ENCODE peak calls at places on chromosomes 12 and 14, in six cellular contexts. One of them, this sample, is unnamed.

GRCh38 chr12:57190037-57190436 is 26.6 kb upstream of the NXPH4 start:
- DNase-seq in Caco-2: no peak
- DNase-seq in lung: peak; percentile 70
- DNase-seq in A673: peak; percentile 77
- DNase-seq in fibroblast of mammary gland: peak; percentile 28
- DNase-seq in cardiac muscle cell: no peak
- DNase-seq in this sample: peak; percentile 65

GRCh38 chr14:98953544-98954346 is 318.3 kb downstream of the BCL11B start:
- DNase-seq in Caco-2: no peak
- DNase-seq in lung: peak; percentile 56
- DNase-seq in A673: no peak
- DNase-seq in fibroblast of mammary gland: peak; percentile 82
- DNase-seq in cardiac muscle cell: no peak
- DNase-seq in this sample: peak; percentile 5

GRCh38 chr14:36818794-36819384 is 157.2 kb downstream of the PAX9 start:
- DNase-seq in Caco-2: no peak
- DNase-seq in lung: no peak
- DNase-seq in A673: peak; percentile 40
- DNase-seq in fibroblast of mammary gland: no peak
- DNase-seq in cardiac muscle cell: peak; percentile 25
- DNase-seq in this sample: peak; percentile 25

GRCh38 chr14:74596747-74597456 is 15.1 kb downstream of the LTBP2 start:
- DNase-seq in Caco-2: no peak
- DNase-seq in lung: no peak
- DNase-seq in A673: no peak
- DNase-seq in fibroblast of mammary gland: peak; percentile 97
- DNase-seq in cardiac muscle cell: no peak
- DNase-seq in this sample: peak; percentile 93

GRCh38 chr14:36524220-36524837 is 4.3 kb upstream of the NKX2-1 start:
- DNase-seq in Caco-2: no peak
- DNase-seq in lung: no peak
- DNase-seq in A673: no peak
- DNase-seq in fibroblast of mammary gland: no peak
- DNase-seq in cardiac muscle cell: no peak
- DNase-seq in this sample: no peak

GRCh38 chr14:21300892-21301291 is 21.0 kb downstream of the RPGRIP1 start:
- DNase-seq in Caco-2: peak; percentile 51
- DNase-seq in lung: no peak
- DNase-seq in A673: peak; percentile 40
- DNase-seq in fibroblast of mammary gland: no peak
- DNase-seq in cardiac muscle cell: peak; percentile 58
- DNase-seq in this sample: no peak

GRCh38 chr14:67285876-67286452 is 44.7 kb downstream of the PALS1 start:
- DNase-seq in Caco-2: peak; percentile 25
- DNase-seq in lung: no peak
- DNase-seq in A673: peak; percentile 74
- DNase-seq in fibroblast of mammary gland: peak; percentile 61
- DNase-seq in cardiac muscle cell: peak; percentile 74
- DNase-seq in this sample: peak; percentile 74

GRCh38 chr12:42094277-42094676 is 50.4 kb downstream of the GXYLT1 start:
- DNase-seq in Caco-2: no peak
- DNase-seq in lung: no peak
- DNase-seq in A673: peak; percentile 67
- DNase-seq in fibroblast of mammary gland: peak; percentile 65
- DNase-seq in cardiac muscle cell: no peak
- DNase-seq in this sample: peak; percentile 70

GRCh38 chr12:95473440-95473946 is 459 bp upstream of the METAP2 start:
- DNase-seq in Caco-2: peak; percentile 49
- DNase-seq in lung: peak; percentile 47
- DNase-seq in A673: peak; percentile 70
- DNase-seq in fibroblast of mammary gland: peak; percentile 55
- DNase-seq in cardiac muscle cell: peak; percentile 58
- DNase-seq in this sample: peak; percentile 46

GRCh38 chr12:17334784-17335183 is 728.8 kb upstream of the LMO3 start:
- DNase-seq in Caco-2: peak; percentile 48
- DNase-seq in lung: no peak
- DNase-seq in A673: no peak
- DNase-seq in fibroblast of mammary gland: no peak
- DNase-seq in cardiac muscle cell: no peak
- DNase-seq in this sample: no peak

GRCh38 chr12:132881853-132882252 is 5.6 kb downstream of the CHFR start:
- DNase-seq in Caco-2: no peak
- DNase-seq in lung: no peak
- DNase-seq in A673: no peak
- DNase-seq in fibroblast of mammary gland: no peak
- DNase-seq in cardiac muscle cell: no peak
- DNase-seq in this sample: peak; percentile 28

GRCh38 chr12:31651893-31652521 is 7.5 kb upstream of the ETFBKMT start:
- DNase-seq in Caco-2: no peak
- DNase-seq in lung: no peak
- DNase-seq in A673: no peak
- DNase-seq in fibroblast of mammary gland: peak; percentile 82
- DNase-seq in cardiac muscle cell: no peak
- DNase-seq in this sample: peak; percentile 22

GRCh38 chr12:57169046-57169795 is 21.8 kb upstream of the LRP1-AS start:
- DNase-seq in Caco-2: no peak
- DNase-seq in lung: no peak
- DNase-seq in A673: no peak
- DNase-seq in fibroblast of mammary gland: no peak
- DNase-seq in cardiac muscle cell: no peak
- DNase-seq in this sample: no peak

GRCh38 chr12:10031771-10032175 is 1.3 kb downstream of the CLEC9A start:
- DNase-seq in Caco-2: no peak
- DNase-seq in lung: no peak
- DNase-seq in A673: peak; percentile 10
- DNase-seq in fibroblast of mammary gland: peak; percentile 38
- DNase-seq in cardiac muscle cell: no peak
- DNase-seq in this sample: peak; percentile 96

GRCh38 chr14:52661314-52661713 is 34.0 kb downstream of the ERO1A start:
- DNase-seq in Caco-2: no peak
- DNase-seq in lung: no peak
- DNase-seq in A673: no peak
- DNase-seq in fibroblast of mammary gland: no peak
- DNase-seq in cardiac muscle cell: no peak
- DNase-seq in this sample: no peak

GRCh38 chr14:75293920-75294648 is 15.5 kb downstream of the FOS start:
- DNase-seq in Caco-2: peak; percentile 98
- DNase-seq in lung: peak; percentile 95
- DNase-seq in A673: peak; percentile 94
- DNase-seq in fibroblast of mammary gland: peak; percentile 93
- DNase-seq in cardiac muscle cell: peak; percentile 96
- DNase-seq in this sample: peak; percentile 99

GRCh38 chr14:69353168-69353567 is 44.9 kb downstream of the ERH start:
- DNase-seq in Caco-2: no peak
- DNase-seq in lung: no peak
- DNase-seq in A673: no peak
- DNase-seq in fibroblast of mammary gland: no peak
- DNase-seq in cardiac muscle cell: no peak
- DNase-seq in this sample: no peak

GRCh38 chr14:51818748-51819386 is 41.5 kb upstream of the GNG2 start:
- DNase-seq in Caco-2: no peak
- DNase-seq in lung: no peak
- DNase-seq in A673: no peak
- DNase-seq in fibroblast of mammary gland: no peak
- DNase-seq in cardiac muscle cell: no peak
- DNase-seq in this sample: no peak

GRCh38 chr12:30909721-30910350 is 16.7 kb upstream of the TSPAN11 start:
- DNase-seq in Caco-2: no peak
- DNase-seq in lung: no peak
- DNase-seq in A673: peak; percentile 81
- DNase-seq in fibroblast of mammary gland: peak; percentile 74
- DNase-seq in cardiac muscle cell: no peak
- DNase-seq in this sample: peak; percentile 13

GRCh38 chr12:74780458-74781241 is 243.0 kb downstream of the ATXN7L3B start:
- DNase-seq in Caco-2: no peak
- DNase-seq in lung: no peak
- DNase-seq in A673: peak; percentile 28
- DNase-seq in fibroblast of mammary gland: peak; percentile 18
- DNase-seq in cardiac muscle cell: no peak
- DNase-seq in this sample: peak; percentile 58

GRCh38 chr14:100755649-100756048 is 29.0 kb downstream of the DLK1 start:
- DNase-seq in Caco-2: no peak
- DNase-seq in lung: no peak
- DNase-seq in A673: no peak
- DNase-seq in fibroblast of mammary gland: peak; percentile 69
- DNase-seq in cardiac muscle cell: no peak
- DNase-seq in this sample: no peak

GRCh38 chr12:3170423-3171194 is 93.4 kb downstream of the TSPAN9 start:
- DNase-seq in Caco-2: no peak
- DNase-seq in lung: no peak
- DNase-seq in A673: no peak
- DNase-seq in fibroblast of mammary gland: peak; percentile 97
- DNase-seq in cardiac muscle cell: no peak
- DNase-seq in this sample: peak; percentile 95

GRCh38 chr12:12918781-12919180 is 27.4 kb downstream of the GPRC5A start:
- DNase-seq in Caco-2: no peak
- DNase-seq in lung: no peak
- DNase-seq in A673: no peak
- DNase-seq in fibroblast of mammary gland: no peak
- DNase-seq in cardiac muscle cell: no peak
- DNase-seq in this sample: no peak

GRCh38 chr14:31263485-31264133 is 56.0 kb upstream of the HECTD1 start:
- DNase-seq in Caco-2: peak; percentile 71
- DNase-seq in lung: peak; percentile 67
- DNase-seq in A673: no peak
- DNase-seq in fibroblast of mammary gland: peak; percentile 100
- DNase-seq in cardiac muscle cell: no peak
- DNase-seq in this sample: peak; percentile 99

GRCh38 chr12:76220980-76221379 is 127.2 kb downstream of the BBS10 start:
- DNase-seq in Caco-2: no peak
- DNase-seq in lung: no peak
- DNase-seq in A673: no peak
- DNase-seq in fibroblast of mammary gland: no peak
- DNase-seq in cardiac muscle cell: no peak
- DNase-seq in this sample: peak; percentile 34

GRCh38 chr12:124612392-124612680 is 44.9 kb upstream of the NCOR2 start:
- DNase-seq in Caco-2: no peak
- DNase-seq in lung: no peak
- DNase-seq in A673: no peak
- DNase-seq in fibroblast of mammary gland: no peak
- DNase-seq in cardiac muscle cell: no peak
- DNase-seq in this sample: no peak

GRCh38 chr12:31702047-31702446 is 26.8 kb downstream of the AMN1 start:
- DNase-seq in Caco-2: peak; percentile 29
- DNase-seq in lung: no peak
- DNase-seq in A673: peak; percentile 64
- DNase-seq in fibroblast of mammary gland: peak; percentile 46
- DNase-seq in cardiac muscle cell: peak; percentile 7
- DNase-seq in this sample: peak; percentile 62

GRCh38 chr14:60079723-60080122 is 12.0 kb upstream of the PCNX4 start:
- DNase-seq in Caco-2: no peak
- DNase-seq in lung: no peak
- DNase-seq in A673: peak; percentile 4
- DNase-seq in fibroblast of mammary gland: no peak
- DNase-seq in cardiac muscle cell: no peak
- DNase-seq in this sample: no peak
- TF ChIP-seq CTCF in Caco-2: peak; percentile 49
- TF ChIP-seq CTCF in lung: no peak
- TF ChIP-seq CTCF in A673: peak; percentile 35
- TF ChIP-seq CTCF in fibroblast of mammary gland: peak; percentile 13
- TF ChIP-seq CTCF in cardiac muscle cell: peak; percentile 19
- TF ChIP-seq CTCF in this sample: peak; percentile 33

DNA sequence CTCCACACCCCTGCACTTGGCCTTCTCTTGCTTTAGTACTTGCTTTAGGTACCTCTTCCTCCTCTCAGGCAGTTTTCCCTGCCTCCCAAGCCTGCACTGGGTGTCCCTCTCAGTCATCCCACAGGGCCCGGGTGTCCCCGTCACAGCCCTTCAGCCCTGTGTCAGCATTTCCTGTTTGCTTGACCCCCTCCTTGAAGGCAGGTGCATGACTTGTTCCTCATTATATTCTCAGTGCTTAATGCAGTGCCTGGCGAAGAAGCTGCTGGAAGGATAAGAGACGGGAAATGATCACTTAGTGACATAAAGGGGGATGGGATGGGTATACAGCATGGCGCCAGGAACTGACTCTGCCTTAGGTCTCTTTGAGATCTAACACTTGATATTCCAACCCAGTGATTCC is 61.5 kb downstream of the IQSEC3 start:
- DNase-seq in Caco-2: no peak
- DNase-seq in lung: no peak
- DNase-seq in A673: no peak
- DNase-seq in fibroblast of mammary gland: no peak
- DNase-seq in cardiac muscle cell: no peak
- DNase-seq in this sample: no peak
- H3K4me3 ChIP-seq in Caco-2: no peak overlapping the region
- H3K4me3 ChIP-seq in lung: no peak overlapping the region
- H3K4me3 ChIP-seq in A673: no peak overlapping the region
- H3K4me3 ChIP-seq in fibroblast of mammary gland: no peak overlapping the region
- H3K4me3 ChIP-seq in cardiac muscle cell: no peak overlapping the region
- H3K4me3 ChIP-seq in this sample: no peak overlapping the region

GRCh38 chr12:115710104-115710564 is 567.4 kb downstream of the MED13L start:
- DNase-seq in Caco-2: no peak
- DNase-seq in lung: no peak
- DNase-seq in A673: no peak
- DNase-seq in fibroblast of mammary gland: peak; percentile 98
- DNase-seq in cardiac muscle cell: no peak
- DNase-seq in this sample: peak; percentile 49

GRCh38 chr12:115712676-115713075 is 564.8 kb downstream of the MED13L start:
- DNase-seq in Caco-2: no peak
- DNase-seq in lung: no peak
- DNase-seq in A673: no peak
- DNase-seq in fibroblast of mammary gland: no peak
- DNase-seq in cardiac muscle cell: no peak
- DNase-seq in this sample: no peak

GRCh38 chr12:115709410-115710065 is 568.0 kb downstream of the MED13L start:
- DNase-seq in Caco-2: no peak
- DNase-seq in lung: no peak
- DNase-seq in A673: peak; percentile 3
- DNase-seq in fibroblast of mammary gland: peak; percentile 62
- DNase-seq in cardiac muscle cell: no peak
- DNase-seq in this sample: peak; percentile 38
- TF ChIP-seq CTCF in Caco-2: no peak
- TF ChIP-seq CTCF in lung: no peak
- TF ChIP-seq CTCF in A673: no peak
- TF ChIP-seq CTCF in fibroblast of mammary gland: no peak
- TF ChIP-seq CTCF in cardiac muscle cell: no peak
- TF ChIP-seq CTCF in this sample: no peak

GRCh38 chr12:54412348-54412747 is 6.7 kb downstream of the ITGA5 start:
- DNase-seq in Caco-2: no peak
- DNase-seq in lung: no peak
- DNase-seq in A673: no peak
- DNase-seq in fibroblast of mammary gland: no peak
- DNase-seq in cardiac muscle cell: no peak
- DNase-seq in this sample: no peak

GRCh38 chr12:54414191-54414525 is 4.9 kb downstream of the ITGA5 start:
- DNase-seq in Caco-2: no peak
- DNase-seq in lung: no peak
- DNase-seq in A673: no peak
- DNase-seq in fibroblast of mammary gland: no peak
- DNase-seq in cardiac muscle cell: no peak
- DNase-seq in this sample: no peak

GRCh38 chr12:54413284-54414190 is 5.5 kb downstream of the ITGA5 start:
- DNase-seq in Caco-2: no peak
- DNase-seq in lung: peak; percentile 68
- DNase-seq in A673: peak; percentile 89
- DNase-seq in fibroblast of mammary gland: no peak
- DNase-seq in cardiac muscle cell: no peak
- DNase-seq in this sample: peak; percentile 53

GRCh38 chr12:54411398-54412241 is 7.4 kb downstream of the ITGA5 start:
- DNase-seq in Caco-2: no peak
- DNase-seq in lung: peak; percentile 71
- DNase-seq in A673: peak; percentile 73
- DNase-seq in fibroblast of mammary gland: peak; percentile 99
- DNase-seq in cardiac muscle cell: no peak
- DNase-seq in this sample: peak; percentile 88

GRCh38 chr12:54412786-54413185 is 6.3 kb downstream of the ITGA5 start:
- DNase-seq in Caco-2: no peak
- DNase-seq in lung: no peak
- DNase-seq in A673: no peak
- DNase-seq in fibroblast of mammary gland: no peak
- DNase-seq in cardiac muscle cell: no peak
- DNase-seq in this sample: no peak
- H3K4me3 ChIP-seq in Caco-2: no peak overlapping the region
- H3K4me3 ChIP-seq in lung: no peak overlapping the region
- H3K4me3 ChIP-seq in A673: peak overlapping the region; percentile 7
- H3K4me3 ChIP-seq in fibroblast of mammary gland: no peak overlapping the region
- H3K4me3 ChIP-seq in cardiac muscle cell: no peak overlapping the region
- H3K4me3 ChIP-seq in this sample: no peak overlapping the region

This sample was measured in cardiac fibroblast.